ENCODE peak calls at places on chromosomes 7 and 10, in seven cellular contexts. N, B, O, C, R, X and G are unnamed samples.

GRCh38 chr10:125030567-125031197 is 88.8 kb downstream of the ZRANB1 start:
- DNase-seq in C (peak), X (no peak), R (peak), B (no peak), O (peak), N (peak), G (no peak)

GRCh38 chr7:130432886-130433285 is 7.9 kb downstream of the CEP41 start:
- DNase-seq in O (no peak), B (no peak), C (no peak), R (no peak), N (no peak), X (peak), G (peak)

GRCh38 chr10:113718974-113719822 is 32.3 kb upstream of the PLEKHS1 start:
- DNase-seq in X (no peak), O (no peak), C (peak), R (no peak), B (no peak), N (no peak), G (no peak)

GRCh38 chr10:99659868-99660366 is 608 bp downstream of the ENTPD7 start:
- DNase-seq in X (no peak), C (no peak), R (no peak), N (no peak), O (no peak), B (peak), G (no peak)

GRCh38 chr10:43059336-43059720 is 17.5 kb upstream of the RET start:
- DNase-seq in C (peak), X (no peak), R (no peak), N (no peak), O (no peak), B (no peak), G (no peak)

GRCh38 chr10:89553064-89553734 is 17.8 kb upstream of the SLC16A12 start:
- DNase-seq in C (no peak), X (peak), O (no peak), B (no peak), N (no peak), R (no peak), G (peak)

GRCh38 chr10:103888113-103888841 is 29.7 kb downstream of the STN1 start:
- DNase-seq in O (peak), X (peak), R (peak), N (peak), B (peak), C (peak), G (peak)

GRCh38 chr10:61042533-61042932 is 98.5 kb upstream of the RHOBTB1 start:
- DNase-seq in X (no peak), C (no peak), B (no peak), R (no peak), O (no peak), N (no peak), G (no peak)

GRCh38 chr7:52917982-52918578 is 117.4 kb upstream of the POM121L12 start:
- DNase-seq in O (no peak), C (no peak), X (no peak), B (peak), R (no peak), N (peak), G (no peak)

GRCh38 chr7:31890198-31890597 is 180.0 kb downstream of the PDE1C start:
- DNase-seq in O (no peak), X (no peak), N (no peak), R (no peak), B (no peak), C (no peak), G (peak)

GRCh38 chr10:70906953-70907618 is 18.7 kb upstream of the PCBD1 start:
- DNase-seq in R (no peak), O (peak), B (peak), C (no peak), N (no peak), X (no peak), G (no peak)

GRCh38 chr10:3108575-3109105 is 41.3 kb downstream of the PFKP start:
- DNase-seq in X (no peak), B (no peak), O (no peak), N (no peak), R (no peak), C (no peak), G (no peak)

GRCh38 chr7:17044396-17044795 is 162.6 kb upstream of the AGR3 start:
- DNase-seq in O (no peak), R (no peak), C (no peak), N (no peak), X (no peak), B (no peak), G (no peak)

DNA sequence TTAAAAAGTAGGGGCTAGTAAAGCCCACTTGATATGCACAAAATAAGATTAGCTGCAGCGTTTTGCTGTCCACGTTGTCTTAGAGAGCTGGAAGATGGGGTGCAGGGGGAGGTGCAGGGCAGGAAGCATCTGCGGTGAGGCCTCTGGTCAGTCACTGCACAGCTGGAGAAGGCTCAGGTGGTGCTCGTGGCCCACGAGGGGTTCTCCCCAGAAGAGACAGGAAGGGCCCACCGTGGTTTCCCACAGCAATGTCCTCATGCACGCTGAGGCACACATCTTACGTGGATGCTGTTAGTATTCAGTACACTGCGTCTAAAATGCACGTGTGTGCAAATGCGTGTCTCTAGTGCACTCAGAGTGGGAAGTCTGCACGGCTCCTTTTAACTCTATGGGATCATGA is 582.1 kb downstream of the PTPRN2 start:
- DNase-seq in R (no peak), X (no peak), C (no peak), O (peak), N (no peak), B (no peak), G (no peak)
- H3K4me3 ChIP-seq in R (no peak), X (no peak), C (no peak), O (no peak), N (no peak), B (no peak), G (no peak)

GRCh38 chr7:118324790-118325449 is 100.4 kb downstream of the ANKRD7 start:
- DNase-seq in X (no peak), B (no peak), C (no peak), N (no peak), O (peak), R (no peak), G (no peak)
- H3K4me3 ChIP-seq in X (no peak), B (no peak), C (no peak), N (no peak), O (no peak), R (no peak), G (no peak)

GRCh38 chr10:96666738-96667137 is 53.6 kb downstream of the PIK3AP1 start:
- DNase-seq in B (no peak), R (no peak), X (no peak), C (no peak), O (no peak), N (no peak), G (no peak)

GRCh38 chr10:96665306-96665705 is 55.0 kb downstream of the PIK3AP1 start:
- DNase-seq in B (no peak), X (peak), C (no peak), O (no peak), N (no peak), R (no peak), G (no peak)

GRCh38 chr10:96667401-96667800 is 52.9 kb downstream of the PIK3AP1 start:
- DNase-seq in C (no peak), R (no peak), X (peak), B (no peak), O (no peak), N (no peak), G (peak)

GRCh38 chr10:96663794-96664193 is 56.5 kb downstream of the PIK3AP1 start:
- DNase-seq in C (no peak), X (no peak), N (no peak), B (no peak), O (no peak), R (no peak), G (no peak)

GRCh38 chr10:96664563-96664962 is 55.8 kb downstream of the PIK3AP1 start:
- DNase-seq in O (no peak), R (no peak), N (no peak), X (no peak), B (no peak), C (no peak), G (peak)
- H3K4me3 ChIP-seq in O (no peak), R (no peak), N (no peak), X (no peak), B (no peak), C (no peak), G (no peak)

GRCh38 chr7:142496545-142496991 is 238.7 kb upstream of the PRSS58 start:
- DNase-seq in C (no peak), R (no peak), B (peak), N (no peak), X (peak), O (no peak), G (peak)
- H3K4me3 ChIP-seq in C (no peak), R (no peak), B (no peak), N (no peak), X (no peak), O (no peak), G (peak)

DNA sequence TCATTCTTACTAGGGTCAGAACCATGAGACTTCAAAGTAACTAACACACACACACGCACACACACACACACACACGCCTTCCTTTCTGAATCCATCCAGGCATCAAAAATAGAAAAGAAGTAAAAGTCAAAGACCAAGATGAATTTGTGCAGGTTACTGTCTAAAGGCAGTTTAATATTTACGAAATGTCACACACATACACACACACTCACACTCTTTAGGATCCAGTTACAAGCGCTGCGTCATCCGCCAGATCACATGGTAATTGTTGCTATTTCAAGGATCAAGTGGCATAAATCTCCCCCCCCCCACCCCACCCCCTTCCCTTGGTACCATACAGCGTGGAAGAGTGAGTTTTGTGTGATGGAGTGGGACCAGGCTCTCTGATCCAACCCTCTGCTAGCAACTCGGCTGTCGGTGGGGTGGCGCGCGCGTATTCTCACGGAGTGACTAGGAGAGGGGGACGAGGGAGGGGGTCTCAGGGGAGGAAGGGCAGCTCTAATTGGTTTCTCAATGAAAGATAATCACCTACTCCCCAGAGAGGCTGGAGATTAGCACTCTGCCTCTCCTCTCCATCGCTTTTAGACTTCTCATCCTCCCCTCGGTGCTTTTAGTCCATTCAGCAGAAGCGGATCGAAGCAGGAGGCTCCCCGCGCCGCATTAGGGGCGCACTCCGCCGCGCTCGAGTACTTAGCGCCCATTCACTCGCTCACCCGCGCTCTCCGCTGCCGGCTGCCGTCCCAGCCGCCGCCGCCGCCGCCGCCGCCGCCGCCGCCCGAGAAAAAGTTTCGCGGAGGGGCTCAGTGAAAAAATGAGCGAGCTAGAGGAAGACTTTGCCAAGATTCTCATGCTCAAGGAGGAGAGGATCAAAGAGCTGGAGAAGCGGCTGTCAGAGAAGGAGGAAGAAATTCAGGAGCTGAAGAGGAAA is 83.5 kb upstream of the PRKG1 start:
- DNase-seq in O (peak), R (no peak), C (peak), B (peak), X (peak), N (peak), G (peak)
- H3K4me3 ChIP-seq in O (peak), R (peak), C (peak), B (peak), X (peak), N (peak), G (peak)

GRCh38 chr7:156019308-156019707 is 207.0 kb upstream of the SHH start:
- DNase-seq in X (no peak), O (no peak), B (no peak), C (no peak), N (no peak), R (no peak), G (no peak)

GRCh38 chr7:156021476-156021875 is 209.2 kb upstream of the SHH start:
- DNase-seq in X (no peak), B (no peak), C (no peak), R (no peak), N (no peak), O (no peak), G (no peak)

GRCh38 chr7:156017916-156018700 is 205.8 kb upstream of the SHH start:
- DNase-seq in N (no peak), C (no peak), X (no peak), R (peak), B (no peak), O (no peak), G (no peak)

GRCh38 chr7:156020566-156020965 is 208.3 kb upstream of the SHH start:
- DNase-seq in B (no peak), R (no peak), O (no peak), X (no peak), N (no peak), C (no peak), G (no peak)

DNA sequence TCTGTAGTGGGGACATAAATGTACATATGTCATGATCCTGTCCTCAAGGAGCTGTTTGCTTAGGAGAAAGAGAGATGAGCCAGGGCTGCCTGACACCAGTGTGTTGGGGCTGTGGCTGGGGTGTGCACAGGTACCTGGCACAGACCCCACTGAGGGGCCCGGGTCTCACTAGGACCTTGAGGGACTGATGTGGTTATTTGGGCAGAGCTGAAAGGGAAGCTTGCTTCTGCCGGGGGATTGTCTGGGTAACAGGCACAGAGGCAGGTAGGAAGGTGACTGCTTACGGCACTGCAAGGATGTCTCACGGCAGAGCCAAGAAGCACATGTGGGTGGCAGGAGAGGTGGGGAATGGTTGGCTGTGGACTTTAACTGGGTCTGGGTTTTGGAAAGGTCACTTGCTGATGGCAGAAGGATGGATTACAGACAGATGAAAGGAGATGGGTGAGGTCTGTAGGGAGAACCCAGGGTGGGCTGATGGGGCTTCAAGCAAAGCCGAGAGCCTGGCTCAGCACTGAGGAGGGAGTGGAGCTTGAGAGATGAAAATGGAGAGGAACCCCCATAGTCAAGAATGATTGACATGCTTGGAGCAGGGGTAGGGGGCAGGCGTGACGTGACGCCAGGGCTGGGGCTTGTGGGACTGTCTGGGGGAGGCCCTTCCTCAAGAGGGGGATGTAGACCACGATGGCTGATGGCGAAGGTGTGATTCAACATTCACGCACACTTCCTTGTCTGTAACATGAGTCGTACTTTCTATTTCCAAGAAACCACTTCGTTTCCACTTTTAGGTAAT is 207.7 kb upstream of the SHH start:
- DNase-seq in X (no peak), O (no peak), B (no peak), R (peak), C (no peak), N (no peak), G (no peak)
- H3K4me3 ChIP-seq in X (no peak), O (no peak), B (no peak), R (no peak), C (no peak), N (no peak), G (no peak)

GRCh38 chr7:76397409-76398183 is 11.9 kb downstream of the SSC4D start:
- DNase-seq in C (peak), X (peak), B (peak), R (peak), O (peak), N (peak), G (peak)
- H3K4me3 ChIP-seq in C (peak), X (peak), B (peak), R (peak), O (peak), N (no peak), G (peak)

GRCh38 chr7:105675873-105676484 is 94.7 kb upstream of the EFCAB10 start:
- DNase-seq in B (no peak), N (peak), R (peak), X (no peak), C (peak), O (no peak), G (no peak)

GRCh38 chr7:105677395-105677701 is 96.1 kb upstream of the EFCAB10 start:
- DNase-seq in O (no peak), C (no peak), X (no peak), N (no peak), B (no peak), R (no peak), G (no peak)

GRCh38 chr7:105678811-105679495 is 97.7 kb upstream of the EFCAB10 start:
- DNase-seq in C (peak), R (peak), B (no peak), N (peak), O (peak), X (no peak), G (peak)

GRCh38 chr7:105680505-105681187 is 99.4 kb upstream of the EFCAB10 start:
- DNase-seq in B (no peak), O (no peak), C (no peak), R (no peak), X (no peak), N (peak), G (peak)

DNA sequence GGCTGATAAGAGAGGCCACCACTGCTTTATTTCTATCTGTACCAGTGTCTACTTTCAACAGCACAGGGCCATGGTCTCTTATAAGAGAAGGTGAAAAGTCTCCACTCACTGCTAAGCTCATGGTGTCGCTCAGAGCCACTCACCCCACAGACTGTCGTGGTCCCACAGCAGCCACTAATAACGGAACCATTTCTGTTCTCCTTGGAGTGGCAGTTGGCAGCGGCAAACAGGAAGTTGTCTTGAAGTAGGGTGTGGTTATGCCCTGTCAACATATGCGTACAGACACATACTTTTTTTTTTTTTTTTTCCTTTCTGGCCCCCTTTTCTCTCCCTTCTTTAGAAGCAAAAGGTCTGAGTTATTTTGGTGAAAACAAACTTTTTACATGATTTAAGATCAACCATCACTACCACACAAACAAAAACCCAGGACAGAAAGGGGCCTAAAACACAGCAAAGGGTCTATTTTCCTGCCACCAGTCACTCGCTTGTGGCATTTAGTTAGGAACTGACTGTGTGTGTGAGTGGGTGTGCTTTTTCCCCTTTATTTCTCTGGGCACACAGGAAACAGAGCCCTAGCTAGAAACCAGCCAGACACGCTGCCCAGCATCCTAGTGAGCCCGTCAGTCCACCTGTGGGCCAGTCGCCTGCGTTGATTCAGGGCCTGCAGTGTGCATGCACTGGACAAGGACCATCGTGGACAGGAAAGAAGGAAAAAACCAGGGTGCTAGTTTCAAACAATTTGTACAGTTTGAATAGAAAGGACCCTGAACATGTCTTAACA is 96.7 kb upstream of the EFCAB10 start:
- DNase-seq in B (no peak), O (no peak), N (peak), R (peak), C (peak), X (no peak), G (no peak)
- H3K4me3 ChIP-seq in B (no peak), O (no peak), N (no peak), R (peak), C (no peak), X (no peak), G (no peak)

GRCh38 chr7:153941061-153941460 is 111.1 kb upstream of the DPP6 start:
- DNase-seq in N (no peak), O (no peak), B (no peak), C (no peak), R (no peak), X (no peak), G (no peak)
- H3K4me3 ChIP-seq in N (no peak), O (no peak), B (no peak), C (no peak), R (no peak), X (no peak), G (no peak)